ENCODE peak calls at places on chromosomes 6 and 20, in four cellular contexts. F is K562, K is progenitor cell of endocrine pancreas, V is nephron progenitor cell. Y is an unnamed sample.

GRCh38 chr6:160661129-160661723 is 2.8 kb downstream of the LPA start:
- DNase-seq in F (no peak), K (no peak), V (no peak), Y (no peak)

GRCh38 chr20:36091561-36092423 is 62.7 kb upstream of the EPB41L1 start:
- DNase-seq in V (no peak), K (no peak), F (no peak), Y (no peak)

GRCh38 chr6:16278048-16278724 is 39.8 kb downstream of the GMPR start:
- DNase-seq in K (no peak), F (no peak), V (no peak), Y (no peak)

GRCh38 chr6:3614918-3615317 is 136.6 kb downstream of the PXDC1 start:
- DNase-seq in K (no peak), F (no peak), V (no peak), Y (no peak)

GRCh38 chr6:35675871-35676459 is 12.8 kb downstream of the FKBP5 start:
- DNase-seq in K (no peak), F (no peak), V (no peak), Y (no peak)

GRCh38 chr6:13663986-13664385 is 47.6 kb downstream of the RANBP9 start:
- DNase-seq in K (no peak), V (no peak), F (no peak), Y (no peak)

GRCh38 chr20:57849126-57849867 is 139.5 kb upstream of the PMEPA1 start:
- DNase-seq in F (no peak), V (no peak), K (peak), Y (no peak)

GRCh38 chr6:69867075-69867911 is 937 bp downstream of the COL19A1 start:
- DNase-seq in K (peak), F (peak), V (peak), Y (peak)

GRCh38 chr6:35600659-35601125 is 88.0 kb upstream of the TULP1 start:
- DNase-seq in F (no peak), K (no peak), V (no peak), Y (no peak)

GRCh38 chr20:62642666-62643520 is 590 bp downstream of the SLCO4A1 start:
- DNase-seq in F (peak), V (peak), K (peak), Y (peak)

GRCh38 chr20:41055679-41056078 is 27.1 kb downstream of the TOP1 start:
- DNase-seq in K (no peak), V (no peak), F (no peak), Y (no peak)

GRCh38 chr20:64069614-64070243 is 6.7 kb downstream of the TCEA2 start:
- DNase-seq in F (peak), K (peak), V (peak), Y (peak)
- TF ChIP-seq CTCF in F (peak), K (peak), V (peak), Y (peak)

DNA sequence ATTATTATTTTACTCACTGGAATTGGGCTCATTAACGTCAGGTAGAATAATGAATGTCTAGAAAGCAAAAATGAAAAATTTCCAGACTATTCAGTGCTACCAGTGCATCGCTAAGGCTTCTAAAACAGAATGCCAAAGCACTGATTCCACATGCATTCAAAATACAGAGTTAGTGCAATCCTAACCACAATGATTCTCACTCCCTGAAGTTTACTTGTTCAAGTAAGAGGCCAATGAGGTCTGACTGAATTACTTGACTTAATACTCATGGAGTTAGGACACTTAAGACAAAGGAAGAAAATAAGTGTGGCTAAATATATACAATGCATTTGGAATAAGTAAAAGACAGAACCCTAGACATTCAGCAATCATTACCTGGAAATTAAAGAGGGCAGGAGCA is 220.5 kb downstream of the PKHD1 start:
- DNase-seq in F (no peak), V (no peak), K (no peak), Y (no peak)
- TF ChIP-seq CTCF in F (no peak), V (no peak), K (no peak), Y (no peak)

GRCh38 chr6:24402697-24403500 is at the start of gene MRS2:
- DNase-seq in V (peak), F (peak), K (peak), Y (peak)
- TF ChIP-seq CTCF in V (no peak), F (no peak), K (no peak), Y (no peak)

DNA sequence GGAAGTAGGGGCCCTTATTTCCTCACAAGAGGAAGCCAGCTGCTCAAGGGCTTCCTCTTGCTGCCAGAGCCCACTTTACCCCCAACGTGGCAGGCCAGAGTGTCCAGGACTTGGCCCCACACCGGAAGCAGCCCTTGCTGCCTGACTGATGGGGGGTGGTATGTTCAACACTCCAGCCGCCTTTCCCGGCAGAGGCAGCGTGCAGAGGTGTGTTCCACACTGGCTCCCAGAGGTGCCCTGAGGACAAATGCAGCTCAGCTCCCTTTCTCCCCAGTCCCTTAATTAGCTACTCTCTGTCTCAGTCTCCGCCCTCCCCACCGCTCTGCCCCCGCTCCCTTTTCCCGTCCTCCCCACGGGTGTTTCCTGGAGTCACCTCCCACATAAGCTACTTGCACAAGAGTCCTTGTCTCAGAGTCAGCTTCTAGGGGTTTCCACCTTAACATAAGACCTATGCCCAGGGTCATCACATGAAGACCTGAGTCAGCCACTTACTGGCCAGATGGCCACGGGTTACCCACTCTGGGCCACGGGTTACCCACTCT is 61.7 kb upstream of the SHLD1 start:
- DNase-seq in K (no peak), F (peak), V (no peak), Y (no peak)
- TF ChIP-seq CTCF in K (no peak), F (no peak), V (no peak), Y (no peak)

DNA sequence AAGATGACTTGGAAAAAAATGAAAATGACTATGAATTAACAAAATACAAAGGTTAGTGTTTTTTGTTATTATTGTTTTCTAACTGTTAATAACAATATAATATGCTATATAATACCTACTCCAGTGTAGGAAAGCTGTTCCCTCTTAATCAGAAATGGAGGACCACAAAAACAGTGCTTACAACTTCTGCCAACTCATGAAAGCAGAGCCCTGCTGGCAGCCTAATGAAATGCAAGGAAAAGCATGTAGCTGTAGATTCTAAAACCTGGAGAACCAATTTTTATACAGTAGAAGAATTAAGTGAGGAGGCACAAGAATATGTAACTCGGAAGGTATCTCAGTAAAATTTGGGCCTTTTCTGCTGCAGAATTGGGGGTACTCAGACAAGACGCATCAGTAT is 29.4 kb downstream of the PHIP start:
- DNase-seq in F (peak), K (no peak), V (no peak), Y (no peak)
- TF ChIP-seq CTCF in F (peak), K (peak), V (peak), Y (peak)

DNA sequence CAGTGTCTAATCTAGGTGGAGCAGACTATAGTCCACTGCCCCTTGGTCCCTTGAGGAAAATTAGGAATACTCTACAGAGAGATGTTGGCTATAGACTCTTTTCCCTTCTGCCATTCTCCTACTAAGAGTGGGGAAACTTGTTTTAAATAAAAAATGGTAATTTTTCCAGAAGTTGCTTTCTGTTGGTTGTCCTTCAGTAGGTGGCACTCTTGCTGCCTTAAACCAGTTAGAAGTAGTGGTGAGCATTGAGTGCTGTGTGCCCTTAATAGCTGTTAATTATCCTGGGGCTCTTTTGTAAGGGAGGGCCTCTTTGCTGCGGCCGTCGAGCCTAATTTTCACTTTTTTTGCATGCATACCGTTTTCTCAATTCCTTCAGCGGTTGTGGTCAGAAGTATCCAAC is 2.8 kb downstream of the CMTR1 start:
- DNase-seq in K (no peak), V (no peak), F (no peak), Y (no peak)
- TF ChIP-seq CTCF in K (no peak), V (no peak), F (peak), Y (no peak)